ENCODE peak calls at places on chromosomes 16 and 17, in seven cellular contexts. L is T-helper 17 cell, C is RPMI8226, D is colonic mucosa, O is nucleus accumbens, U is esophagus squamous epithelium, T is GF-D8. V is an unnamed sample.

GRCh38 chr17:4230142-4230541 is 33.6 kb downstream of the ANKFY1 start:
- DNase-seq in L (no peak), C (no peak), D (peak), O (no peak), U (no peak), T (no peak), V (peak)

GRCh38 chr16:52372313-52372712 is 174.6 kb downstream of the TOX3 start:
- DNase-seq in L (no peak), C (no peak), D (no peak), O (no peak), U (no peak), T (no peak), V (no peak)

GRCh38 chr17:2198917-2199316 is 104.7 kb downstream of the SMG6 start:
- DNase-seq in L (no peak), C (no peak), D (no peak), O (no peak), U (no peak), T (no peak), V (no peak)

GRCh38 chr16:50837324-50837723 is 95.4 kb downstream of the CYLD start:
- DNase-seq in L (no peak), C (no peak), D (no peak), O (no peak), U (no peak), T (no peak), V (no peak)

GRCh38 chr17:50693041-50693682 is 14.6 kb downstream of the ANKRD40 start:
- DNase-seq in L (no peak), C (no peak), D (no peak), O (no peak), U (no peak), T (no peak), V (no peak)

GRCh38 chr17:27780441-27781404 is 19.6 kb downstream of the NOS2 start:
- DNase-seq in L (no peak), C (no peak), D (no peak), O (no peak), U (no peak), T (no peak), V (no peak)

GRCh38 chr17:7830616-7831015 is 3.4 kb upstream of the KDM6B start:
- DNase-seq in L (no peak), C (no peak), D (no peak), O (no peak), U (no peak), T (no peak), V (no peak)

GRCh38 chr16:72228014-72228413 is 56.1 kb upstream of the PMFBP1 start:
- DNase-seq in L (no peak), C (no peak), D (no peak), O (no peak), U (no peak), T (no peak), V (no peak)

GRCh38 chr17:2090804-2091534 is 36.1 kb downstream of the HIC1 start:
- DNase-seq in L (no peak), C (no peak), D (peak), O (no peak), U (no peak), T (no peak), V (peak)

GRCh38 chr16:52293209-52293608 is 253.7 kb downstream of the TOX3 start:
- DNase-seq in L (no peak), C (no peak), D (no peak), O (no peak), U (no peak), T (no peak), V (no peak)

GRCh38 chr16:89015271-89015859 is 38.4 kb upstream of the CBFA2T3 start:
- DNase-seq in L (no peak), C (no peak), D (no peak), O (no peak), U (no peak), T (no peak), V (no peak)

GRCh38 chr16:58508671-58509251 is 6.6 kb upstream of the SETD6 start:
- DNase-seq in L (no peak), C (no peak), D (no peak), O (no peak), U (no peak), T (no peak), V (no peak)

GRCh38 chr17:42883802-42884553 is 16.6 kb upstream of the G6PC1 start:
- DNase-seq in L (no peak), C (no peak), D (no peak), O (no peak), U (no peak), T (no peak), V (no peak)

V was measured in body of pancreas.